ENCODE peak calls at places on chromosomes 4 and X, in seven cellular contexts. T is suprapubic skin, G is gastrocnemius medialis, A is ovary, E is stomach, V is K562, P is breast epithelium. F is an unnamed sample.

GRCh38 chr4:23135792-23136645 is 443.3 kb downstream of the GBA3 start:
- DNase-seq in T (no peak), G (no peak), A (no peak), E (no peak), V (peak; percentile 60), P (no peak), F (no peak)

GRCh38 chr4:56668267-56668666 is 12.8 kb downstream of the HOPX start:
- DNase-seq in T (no peak), G (no peak), A (no peak), E (no peak), V (peak; percentile 14), P (no peak), F (no peak)

GRCh38 chrX:109928596-109929335 is 74.1 kb upstream of the TMEM164 start:
- DNase-seq in T (no peak), G (no peak), A (no peak), E (no peak), V (no peak), P (no peak), F (no peak)

GRCh38 chrX:41561045-41561444 is 113.9 kb downstream of the NYX start:
- DNase-seq in T (no peak), G (peak; percentile 3), A (no peak), E (no peak), V (peak; percentile 68), P (no peak), F (no peak)

GRCh38 chr4:32425243-32425642 is 1705.1 kb downstream of the PCDH7 start:
- DNase-seq in T (no peak), G (no peak), A (no peak), E (no peak), V (no peak), P (no peak), F (no peak)

GRCh38 chr4:113289736-113290135 is 240.3 kb downstream of the ANK2 start:
- DNase-seq in T (no peak), G (no peak), A (no peak), E (no peak), V (no peak), P (no peak), F (no peak)

GRCh38 chr4:57100979-57101629 is 9.1 kb downstream of the IGFBP7 start:
- DNase-seq in T (no peak), G (no peak), A (no peak), E (no peak), V (no peak), P (no peak), F (no peak)

GRCh38 chr4:126451237-126451885 is 1136.6 kb downstream of the FAT4 start:
- DNase-seq in T (no peak), G (no peak), A (no peak), E (no peak), V (no peak), P (no peak), F (no peak)

GRCh38 chrX:118212817-118213183 is 96.2 kb upstream of the KLHL13 start:
- DNase-seq in T (no peak), G (no peak), A (no peak), E (no peak), V (no peak), P (no peak), F (no peak)

GRCh38 chrX:115560211-115560977 is 580 bp upstream of the PLS3 start:
- DNase-seq in T (no peak), G (no peak), A (no peak), E (no peak), V (no peak), P (peak; percentile 59), F (no peak)

GRCh38 chr4:26984896-26985295 is 124.3 kb downstream of the STIM2 start:
- DNase-seq in T (no peak), G (no peak), A (no peak), E (no peak), V (no peak), P (no peak), F (no peak)

GRCh38 chr4:99029018-99029735 is 33.7 kb downstream of the METAP1 start:
- DNase-seq in T (no peak), G (no peak), A (no peak), E (no peak), V (no peak), P (no peak), F (no peak)

GRCh38 chr4:72924814-72925213 is 144.7 kb downstream of the COX18 start:
- DNase-seq in T (no peak), G (no peak), A (no peak), E (peak; percentile 48), V (no peak), P (no peak), F (no peak)

GRCh38 chrX:84501798-84502628 is at the start of gene HDX:
- DNase-seq in T (peak; percentile 90), G (peak; percentile 37), A (peak; percentile 87), E (peak; percentile 74), V (no peak), P (peak; percentile 70), F (peak; percentile 87)

GRCh38 chrX:34866636-34867035 is 76.0 kb upstream of the FAM47B start:
- DNase-seq in T (no peak), G (no peak), A (no peak), E (no peak), V (no peak), P (no peak), F (no peak)

GRCh38 chr4:173018446-173018845 is 150.2 kb upstream of the GALNT7 start:
- DNase-seq in T (no peak), G (no peak), A (no peak), E (no peak), V (no peak), P (no peak), F (no peak)

GRCh38 chr4:100189820-100190642 is at the start of gene DDIT4L:
- DNase-seq in T (peak; percentile 69), G (peak; percentile 78), A (peak; percentile 58), E (peak; percentile 44), V (peak; percentile 1), P (no peak), F (peak; percentile 77)

GRCh38 chr4:139416073-139416673 is 37.7 kb upstream of the RAB33B start:
- DNase-seq in T (no peak), G (no peak), A (no peak), E (no peak), V (peak; percentile 72), P (no peak), F (no peak)

GRCh38 chr4:109947457-109947856 is 34.8 kb downstream of the EGF start:
- DNase-seq in T (no peak), G (no peak), A (no peak), E (no peak), V (no peak), P (no peak), F (no peak)

GRCh38 chr4:1451106-1451751 is 45.0 kb upstream of the NKX1-1 start:
- DNase-seq in T (no peak), G (no peak), A (no peak), E (peak; percentile 22), V (no peak), P (no peak), F (no peak)

GRCh38 chr4:145882594-145882993 is 56.0 kb downstream of the ZNF827 start:
- DNase-seq in T (no peak), G (peak; percentile 25), A (no peak), E (no peak), V (no peak), P (no peak), F (no peak)

GRCh38 chrX:19670854-19671620 is 155.7 kb upstream of the MAP3K15 start:
- DNase-seq in T (no peak), G (no peak), A (no peak), E (no peak), V (no peak), P (peak; percentile 22), F (no peak)
- H3K4me3 ChIP-seq in T (no peak overlapping the region), G (no peak overlapping the region), A (no peak overlapping the region), E (no peak overlapping the region), V (no peak overlapping the region), P (no peak overlapping the region), F (no peak overlapping the region)

GRCh38 chr4:118968813-118969212 is 80.2 kb downstream of the SYNPO2 start:
- DNase-seq in T (no peak), G (no peak), A (no peak), E (no peak), V (no peak), P (no peak), F (no peak)

GRCh38 chr4:118972167-118972566 is 83.5 kb downstream of the SYNPO2 start:
- DNase-seq in T (no peak), G (no peak), A (no peak), E (no peak), V (no peak), P (no peak), F (no peak)

GRCh38 chr4:118967393-118967792 is 78.7 kb downstream of the SYNPO2 start:
- DNase-seq in T (no peak), G (peak; percentile 76), A (no peak), E (no peak), V (no peak), P (peak; percentile 40), F (no peak)

GRCh38 chr4:118968006-118968405 is 79.4 kb downstream of the SYNPO2 start:
- DNase-seq in T (no peak), G (peak; percentile 87), A (peak; percentile 61), E (peak; percentile 57), V (no peak), P (peak; percentile 91), F (no peak)

DNA sequence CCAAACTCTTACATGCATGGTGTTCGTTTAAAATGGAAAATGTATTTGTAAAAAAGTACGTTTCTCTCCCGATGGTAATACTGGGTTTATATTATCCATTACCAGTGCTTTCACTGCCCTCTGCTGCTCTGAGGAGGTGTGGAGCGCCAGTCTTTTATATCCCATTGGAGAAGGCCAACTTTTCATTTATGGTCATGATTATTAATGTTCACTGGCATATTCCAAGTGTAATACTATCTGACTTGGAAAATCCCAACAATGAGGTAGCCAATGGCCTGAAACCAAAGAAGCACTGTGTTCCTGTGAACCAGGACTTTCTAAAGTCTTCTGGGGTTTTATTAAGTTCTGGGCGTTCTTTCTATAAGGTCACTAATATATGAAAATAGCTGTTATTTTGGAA is 80.7 kb downstream of the SYNPO2 start:
- DNase-seq in T (no peak), G (peak; percentile 64), A (peak; percentile 67), E (peak; percentile 36), V (peak; percentile 28), P (peak; percentile 71), F (no peak)
- H3K4me1 ChIP-seq in T (peaks cover 23% of the 10 kb centered on the region), G (peaks cover 59% of the 10 kb centered on the region), A (peaks cover 27% of the 10 kb centered on the region), E (peaks cover 65% of the 10 kb centered on the region), V (no peaks in the 10 kb centered on the region), P (no peaks in the 10 kb centered on the region), F (peaks cover 31% of the 10 kb centered on the region)

GRCh38 chr4:186726440-186727148 is 2.9 kb upstream of the FAT1 start:
- DNase-seq in T (peak; percentile 82), G (no peak), A (peak; percentile 77), E (peak; percentile 65), V (peak; percentile 70), P (peak; percentile 70), F (no peak)
- TF ChIP-seq POLR2A in T (no peak), G (peak; percentile 55), A (no peak), E (no peak), V (no peak), P (peak; percentile 48), F (no peak)

DNA sequence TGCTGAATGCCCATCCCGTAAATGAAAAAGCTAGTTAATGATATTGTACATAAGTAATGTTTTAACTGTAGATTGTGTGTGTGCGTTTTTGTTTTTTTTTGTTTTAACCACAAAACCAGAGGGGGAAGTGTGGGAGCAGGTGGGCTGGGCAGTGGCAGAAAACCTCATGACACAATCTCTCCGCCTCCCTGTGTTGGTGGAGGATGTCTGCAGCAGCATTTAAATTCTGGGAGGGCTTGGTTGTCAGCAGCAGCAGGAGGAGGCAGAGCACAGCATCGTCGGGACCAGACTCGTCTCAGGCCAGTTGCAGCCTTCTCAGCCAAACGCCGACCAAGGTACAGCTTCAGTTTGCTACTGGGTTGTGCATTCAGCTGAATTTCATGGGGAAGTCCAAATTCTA is at the start of gene SPP1:
- DNase-seq in T (no peak), G (no peak), A (no peak), E (no peak), V (no peak), P (no peak), F (peak; percentile 50)
- H3K4me3 ChIP-seq in T (no peak within 1 kb of the TSS), G (no peak within 1 kb of the TSS), A (no peak within 1 kb of the TSS), E (no peak within 1 kb of the TSS), V (no peak within 1 kb of the TSS), P (no peak within 1 kb of the TSS), F (no peak within 1 kb of the TSS)

GRCh38 chr4:123785515-123785914 is 388.9 kb downstream of the SPRY1 start:
- DNase-seq in T (peak; percentile 84), G (peak; percentile 64), A (peak; percentile 36), E (peak; percentile 27), V (no peak), P (peak; percentile 59), F (no peak)
- H3K4me1 ChIP-seq in T (peaks cover 8% of the 10 kb centered on the region), G (peaks cover 18% of the 10 kb centered on the region), A (peaks cover 13% of the 10 kb centered on the region), E (peaks cover 5% of the 10 kb centered on the region), V (no peaks in the 10 kb centered on the region), P (no peaks in the 10 kb centered on the region), F (no peaks in the 10 kb centered on the region)